ENCODE peak calls at places on chromosome 19, in five cellular contexts. One of them, this sample, is unnamed.

GRCh38 chr19:7450243-7451223 is 38.3 kb downstream of the PEX11G start:
- DNase-seq in CD4-positive, alpha-beta T cell: no peak
- DNase-seq in fibroblast of the aortic adventitia: peak; percentile 51
- DNase-seq in uterus: no peak
- DNase-seq in mammary epithelial cell: peak; percentile 20
- DNase-seq in this sample: no peak

GRCh38 chr19:44499559-44499958 is 763 bp downstream of the ZNF180 start:
- DNase-seq in CD4-positive, alpha-beta T cell: no peak
- DNase-seq in uterus: no peak
- DNase-seq in mammary epithelial cell: no peak
- DNase-seq in fibroblast of the aortic adventitia: no peak
- DNase-seq in this sample: no peak

GRCh38 chr19:7883796-7884570 is 4.3 kb upstream of the LRRC8E start:
- DNase-seq in CD4-positive, alpha-beta T cell: no peak
- DNase-seq in fibroblast of the aortic adventitia: peak; percentile 27
- DNase-seq in mammary epithelial cell: no peak
- DNase-seq in uterus: no peak
- DNase-seq in this sample: peak; percentile 51

GRCh38 chr19:43586346-43586745 is 9.6 kb downstream of the IRGQ start:
- DNase-seq in fibroblast of the aortic adventitia: no peak
- DNase-seq in CD4-positive, alpha-beta T cell: no peak
- DNase-seq in uterus: no peak
- DNase-seq in mammary epithelial cell: no peak
- DNase-seq in this sample: no peak

GRCh38 chr19:43526884-43527859 is at the start of gene ETHE1:
- DNase-seq in mammary epithelial cell: peak; percentile 78
- DNase-seq in CD4-positive, alpha-beta T cell: peak; percentile 51
- DNase-seq in uterus: peak; percentile 83
- DNase-seq in fibroblast of the aortic adventitia: peak; percentile 48
- DNase-seq in this sample: peak; percentile 64

GRCh38 chr19:13689050-13689449 is 75.3 kb upstream of the MRI1 start:
- DNase-seq in fibroblast of the aortic adventitia: peak; percentile 42
- DNase-seq in uterus: no peak
- DNase-seq in CD4-positive, alpha-beta T cell: no peak
- DNase-seq in mammary epithelial cell: no peak
- DNase-seq in this sample: peak; percentile 17

GRCh38 chr19:45253396-45254027 is 2.4 kb downstream of the MARK4 start:
- DNase-seq in CD4-positive, alpha-beta T cell: no peak
- DNase-seq in fibroblast of the aortic adventitia: peak; percentile 16
- DNase-seq in uterus: no peak
- DNase-seq in mammary epithelial cell: peak; percentile 46
- DNase-seq in this sample: peak; percentile 16

GRCh38 chr19:58538257-58539168 is 5.4 kb upstream of the TRIM28 start:
- DNase-seq in mammary epithelial cell: no peak
- DNase-seq in uterus: no peak
- DNase-seq in fibroblast of the aortic adventitia: no peak
- DNase-seq in CD4-positive, alpha-beta T cell: peak; percentile 36
- DNase-seq in this sample: no peak

GRCh38 chr19:58325623-58326022 is 1.2 kb upstream of the ZSCAN22 start:
- DNase-seq in fibroblast of the aortic adventitia: no peak
- DNase-seq in mammary epithelial cell: peak; percentile 66
- DNase-seq in uterus: no peak
- DNase-seq in CD4-positive, alpha-beta T cell: no peak
- DNase-seq in this sample: no peak

GRCh38 chr19:11092181-11092538 is 2.9 kb downstream of the LDLR start:
- DNase-seq in fibroblast of the aortic adventitia: peak; percentile 61
- DNase-seq in CD4-positive, alpha-beta T cell: no peak
- DNase-seq in uterus: no peak
- DNase-seq in mammary epithelial cell: peak; percentile 58
- DNase-seq in this sample: peak; percentile 77

GRCh38 chr19:58480481-58480830 is 4.3 kb downstream of the ZNF446 start:
- DNase-seq in CD4-positive, alpha-beta T cell: no peak
- DNase-seq in mammary epithelial cell: no peak
- DNase-seq in uterus: no peak
- DNase-seq in fibroblast of the aortic adventitia: no peak
- DNase-seq in this sample: no peak

GRCh38 chr19:32208060-32208459 is 137.3 kb upstream of the ZNF507 start:
- DNase-seq in CD4-positive, alpha-beta T cell: no peak
- DNase-seq in fibroblast of the aortic adventitia: no peak
- DNase-seq in mammary epithelial cell: no peak
- DNase-seq in uterus: no peak
- DNase-seq in this sample: no peak

GRCh38 chr19:41792513-41793413 is 3.6 kb upstream of the CEACAM3 start:
- DNase-seq in CD4-positive, alpha-beta T cell: peak; percentile 27
- DNase-seq in mammary epithelial cell: peak; percentile 35
- DNase-seq in fibroblast of the aortic adventitia: peak; percentile 59
- DNase-seq in uterus: no peak
- DNase-seq in this sample: peak; percentile 30
- TF ChIP-seq CTCF in CD4-positive, alpha-beta T cell: peak; percentile 69
- TF ChIP-seq CTCF in mammary epithelial cell: peak; percentile 73
- TF ChIP-seq CTCF in fibroblast of the aortic adventitia: peak; percentile 63
- TF ChIP-seq CTCF in uterus: peak; percentile 14
- TF ChIP-seq CTCF in this sample: peak; percentile 84

GRCh38 chr19:1260749-1261511 is 8.2 kb upstream of the CIRBP start:
- DNase-seq in mammary epithelial cell: peak; percentile 94
- DNase-seq in uterus: peak; percentile 99
- DNase-seq in fibroblast of the aortic adventitia: peak; percentile 96
- DNase-seq in CD4-positive, alpha-beta T cell: peak; percentile 98
- DNase-seq in this sample: peak; percentile 94

GRCh38 chr19:1259873-1260748 is 9.0 kb upstream of the CIRBP start:
- DNase-seq in fibroblast of the aortic adventitia: no peak
- DNase-seq in mammary epithelial cell: no peak
- DNase-seq in uterus: no peak
- DNase-seq in CD4-positive, alpha-beta T cell: no peak
- DNase-seq in this sample: no peak

GRCh38 chr19:1261863-1262686 is 7.1 kb upstream of the CIRBP start:
- DNase-seq in fibroblast of the aortic adventitia: peak; percentile 82
- DNase-seq in mammary epithelial cell: no peak
- DNase-seq in CD4-positive, alpha-beta T cell: no peak
- DNase-seq in uterus: peak; percentile 89
- DNase-seq in this sample: peak; percentile 36

GRCh38 chr19:1262687-1263123 is 6.4 kb upstream of the CIRBP start:
- DNase-seq in mammary epithelial cell: no peak
- DNase-seq in fibroblast of the aortic adventitia: no peak
- DNase-seq in CD4-positive, alpha-beta T cell: no peak
- DNase-seq in uterus: peak; percentile 46
- DNase-seq in this sample: no peak

GRCh38 chr19:1261512-1261862 is 7.6 kb upstream of the CIRBP start:
- DNase-seq in CD4-positive, alpha-beta T cell: no peak
- DNase-seq in uterus: no peak
- DNase-seq in mammary epithelial cell: no peak
- DNase-seq in fibroblast of the aortic adventitia: no peak
- DNase-seq in this sample: no peak
- TF ChIP-seq CTCF in CD4-positive, alpha-beta T cell: peak; percentile 10
- TF ChIP-seq CTCF in uterus: no peak
- TF ChIP-seq CTCF in mammary epithelial cell: peak; percentile 26
- TF ChIP-seq CTCF in fibroblast of the aortic adventitia: peak; percentile 17
- TF ChIP-seq CTCF in this sample: peak; percentile 64

DNA sequence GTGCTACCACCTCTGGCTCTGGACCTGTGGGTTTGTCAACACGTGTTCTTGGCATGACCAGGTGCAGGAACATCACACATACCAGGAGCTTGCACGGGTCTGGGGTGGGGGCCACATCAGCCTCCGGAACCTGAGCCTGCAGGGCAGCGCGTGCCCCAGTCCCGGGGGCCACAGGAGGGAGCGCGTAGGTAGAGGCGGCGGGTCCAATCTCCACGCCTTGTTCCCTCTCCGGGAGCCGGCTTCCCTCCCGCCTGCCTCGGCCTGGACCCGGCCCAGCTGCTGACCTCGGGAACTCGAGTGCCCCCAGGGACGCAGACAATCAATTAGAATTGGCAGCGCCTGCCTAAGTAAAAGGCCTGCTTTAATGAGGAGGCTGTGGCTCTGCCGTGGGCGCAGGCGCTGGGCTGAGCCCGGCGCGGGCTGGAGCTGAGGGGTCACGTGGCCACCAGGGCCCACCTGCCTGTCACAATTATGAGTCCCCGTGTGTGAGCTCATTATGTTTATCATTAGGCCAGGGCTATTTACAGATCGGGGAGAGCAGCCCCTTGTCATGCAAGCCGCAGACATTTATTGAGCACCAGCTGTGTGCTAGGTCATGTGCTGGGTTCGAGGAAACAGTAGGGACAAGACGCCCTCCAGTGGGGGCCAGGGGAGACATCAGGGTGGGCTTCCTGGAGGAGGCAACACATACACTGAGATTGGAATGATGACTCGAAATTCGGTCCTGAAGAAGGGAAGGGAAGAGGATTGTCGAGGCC is 32.2 kb upstream of the TNFAIP8L1 start:
- DNase-seq in uterus: peak; percentile 20
- DNase-seq in CD4-positive, alpha-beta T cell: no peak
- DNase-seq in mammary epithelial cell: no peak
- DNase-seq in fibroblast of the aortic adventitia: peak; percentile 33
- DNase-seq in this sample: no peak
- TF ChIP-seq CTCF in uterus: no peak
- TF ChIP-seq CTCF in CD4-positive, alpha-beta T cell: no peak
- TF ChIP-seq CTCF in mammary epithelial cell: no peak
- TF ChIP-seq CTCF in fibroblast of the aortic adventitia: no peak
- TF ChIP-seq CTCF in this sample: no peak

DNA sequence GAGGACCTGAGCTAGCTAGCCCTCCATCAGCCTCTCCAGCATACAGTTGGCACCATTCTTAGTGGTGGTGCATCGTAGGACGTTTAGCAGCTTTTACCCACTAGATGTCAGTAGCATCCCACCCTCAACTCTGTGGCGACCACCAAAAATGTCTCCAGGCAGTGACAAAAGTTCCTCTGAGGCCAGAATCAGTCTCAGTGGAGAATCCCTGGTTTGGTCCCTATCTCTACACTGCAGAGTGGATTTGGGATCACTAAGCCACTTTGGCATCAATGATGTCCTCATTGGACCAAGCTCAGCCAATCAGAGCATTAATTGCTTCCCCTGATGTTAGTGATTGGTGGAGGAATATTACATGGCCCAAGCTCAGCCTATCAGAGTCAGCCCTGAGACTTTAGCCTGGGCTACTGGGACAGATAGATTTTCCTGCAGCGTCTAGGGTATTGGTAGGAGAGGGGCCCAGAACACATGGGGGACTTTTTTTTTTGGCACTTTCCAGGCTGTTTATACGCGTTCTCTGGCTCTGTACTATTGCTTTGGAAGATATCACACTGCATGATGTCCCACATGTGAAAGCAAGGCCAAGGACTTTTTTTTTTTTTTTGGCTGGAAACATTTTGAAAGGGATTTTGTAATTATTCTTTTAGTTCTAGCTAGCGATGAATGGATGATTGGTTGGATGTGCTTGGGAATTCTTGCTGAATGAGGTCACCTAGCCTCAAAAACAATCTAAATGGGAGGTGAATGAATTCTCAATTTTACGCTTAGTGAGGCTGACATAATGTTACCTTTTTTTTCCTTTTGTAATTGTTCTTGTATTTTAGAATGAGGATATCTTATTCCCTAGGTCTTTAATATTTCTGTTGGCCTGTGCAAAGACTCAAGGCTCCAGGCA is 7.0 kb downstream of the TMEM221 start:
- DNase-seq in uterus: no peak
- DNase-seq in CD4-positive, alpha-beta T cell: no peak
- DNase-seq in mammary epithelial cell: peak; percentile 16
- DNase-seq in fibroblast of the aortic adventitia: peak; percentile 65
- DNase-seq in this sample: peak; percentile 9
- TF ChIP-seq CTCF in uterus: peak; percentile 41
- TF ChIP-seq CTCF in CD4-positive, alpha-beta T cell: peak; percentile 22
- TF ChIP-seq CTCF in mammary epithelial cell: peak; percentile 49
- TF ChIP-seq CTCF in fibroblast of the aortic adventitia: peak; percentile 36
- TF ChIP-seq CTCF in this sample: peak; percentile 67

This sample was measured in HFFc6.